ENCODE peak calls at places on chromosome 13, in four cellular contexts. N, K, O and F are unnamed samples.

GRCh38 chr13:106349080-106349841 is 186.2 kb downstream of the EFNB2 start:
- DNase-seq in K (peak; percentile 44), O (peak; percentile 27), N (peak; percentile 69), F (peak; percentile 53)

GRCh38 chr13:20369886-20370361 is 137.8 kb upstream of the GJB6 start:
- DNase-seq in K (no peak), N (no peak), O (no peak), F (no peak)

GRCh38 chr13:68713394-68713793 is 1394.2 kb upstream of the ATXN8OS start:
- DNase-seq in K (no peak), O (no peak), N (no peak), F (no peak)

GRCh38 chr13:67726979-67727378 is 496.8 kb upstream of the PCDH9 start:
- DNase-seq in N (peak; percentile 67), O (no peak), K (no peak), F (no peak)

GRCh38 chr13:52158629-52159158 is 703 bp downstream of the NEK3 start:
- DNase-seq in N (peak; percentile 54), K (no peak), O (peak; percentile 49), F (no peak)

GRCh38 chr13:24328145-24328544 is 18.8 kb downstream of the C1QTNF9 start:
- DNase-seq in K (no peak), O (no peak), N (no peak), F (no peak)

GRCh38 chr13:106513025-106513424 is 22.4 kb downstream of the EFNB2 start:
- DNase-seq in N (no peak), O (peak; percentile 64), K (no peak), F (no peak)

GRCh38 chr13:24323036-24323738 is 13.8 kb downstream of the C1QTNF9 start:
- DNase-seq in K (no peak), N (no peak), O (no peak), F (no peak)

GRCh38 chr13:43767351-43767901 is 19.3 kb downstream of the ENOX1 start:
- DNase-seq in O (peak; percentile 63), K (no peak), N (no peak), F (no peak)

GRCh38 chr13:99335603-99336002 is 28.4 kb upstream of the GPR183 start:
- DNase-seq in K (no peak), O (no peak), N (no peak), F (no peak)

GRCh38 chr13:92187378-92187989 is 789.1 kb downstream of the GPC5 start:
- DNase-seq in O (peak; percentile 39), K (peak; percentile 39), N (no peak), F (no peak)

GRCh38 chr13:25881946-25882574 is 169.8 kb downstream of the SHISA2 start:
- DNase-seq in K (peak; percentile 50), N (no peak), O (no peak), F (peak; percentile 48)

GRCh38 chr13:35923347-35923746 is 207.8 kb downstream of the DCLK1 start:
- DNase-seq in N (no peak), O (peak; percentile 61), K (no peak), F (no peak)

GRCh38 chr13:48163066-48163465 is 68.2 kb upstream of the MED4 start:
- DNase-seq in O (no peak), N (no peak), K (no peak), F (no peak)

GRCh38 chr13:33007237-33007636 is 9.0 kb upstream of the KL start:
- DNase-seq in O (no peak), N (no peak), K (no peak), F (no peak)

GRCh38 chr13:95288899-95289500 is 12.3 kb downstream of the ABCC4 start:
- DNase-seq in N (no peak), K (no peak), O (no peak), F (no peak)

GRCh38 chr13:77449265-77449664 is 86.2 kb upstream of the SCEL start:
- DNase-seq in K (no peak), O (no peak), N (no peak), F (no peak)

GRCh38 chr13:24511019-24511823 is 1.4 kb downstream of the PARP4 start:
- DNase-seq in O (peak; percentile 86), K (no peak), N (peak; percentile 56), F (no peak)

GRCh38 chr13:69180025-69180424 is 927.6 kb upstream of the ATXN8OS start:
- DNase-seq in O (no peak), K (no peak), N (no peak), F (no peak)

GRCh38 chr13:71320452-71320851 is 546.6 kb downstream of the DACH1 start:
- DNase-seq in O (peak; percentile 4), N (no peak), K (no peak), F (no peak)

GRCh38 chr13:111288276-111288675 is 32.2 kb upstream of the TEX29 start:
- DNase-seq in N (no peak), K (no peak), O (no peak), F (no peak)

GRCh38 chr13:113981201-113981605 is 7.3 kb upstream of the C13orf46 start:
- DNase-seq in N (peak; percentile 93), K (no peak), O (no peak), F (no peak)

GRCh38 chr13:85497652-85498051 is 301.6 kb downstream of the SLITRK6 start:
- DNase-seq in O (peak; percentile 93), K (no peak), N (no peak), F (no peak)

GRCh38 chr13:36919833-36920611 is at the start of gene SMAD9:
- DNase-seq in O (peak; percentile 63), N (peak; percentile 79), K (peak; percentile 76), F (peak; percentile 80)

DNA sequence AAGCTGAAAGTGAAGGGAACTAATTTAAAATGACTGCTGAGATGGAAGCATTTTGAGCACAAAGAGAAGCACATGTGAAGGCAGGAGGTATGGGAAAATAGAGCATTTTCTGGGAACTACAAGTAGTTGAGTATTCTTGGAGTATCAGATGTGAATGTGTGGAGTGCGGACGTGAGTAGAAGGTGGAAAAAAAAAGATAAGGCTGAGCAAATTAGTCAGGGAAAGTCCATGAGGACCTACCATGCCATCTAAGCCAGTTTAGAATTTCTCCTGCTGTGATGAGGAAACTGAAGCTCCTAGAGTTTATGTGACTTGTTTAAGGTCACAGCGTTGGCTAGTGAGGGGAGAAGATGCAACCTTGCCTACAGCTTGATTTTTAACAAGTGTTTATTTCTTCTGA is 578.1 kb upstream of the MIR17HG start:
- DNase-seq in O (no peak), K (no peak), N (no peak), F (no peak)
- TF ChIP-seq CTCF in O (no peak), K (no peak), N (no peak), F (no peak)

GRCh38 chr13:102400619-102401125 is 1.2 kb downstream of the FGF14 start:
- DNase-seq in N (no peak), O (peak; percentile 42), K (peak; percentile 50), F (no peak)
- TF ChIP-seq CTCF in N (no peak), O (no peak), K (no peak), F (no peak)

GRCh38 chr13:29902632-29903305 is 52.4 kb upstream of the UBL3 start:
- DNase-seq in N (no peak), O (no peak), K (no peak), F (no peak)

GRCh38 chr13:29906432-29907011 is 56.1 kb upstream of the UBL3 start:
- DNase-seq in K (no peak), O (no peak), N (peak; percentile 31), F (no peak)

GRCh38 chr13:29905845-29906244 is 55.4 kb upstream of the UBL3 start:
- DNase-seq in O (peak; percentile 68), N (peak; percentile 79), K (no peak), F (no peak)

GRCh38 chr13:29903524-29903923 is 53.1 kb upstream of the UBL3 start:
- DNase-seq in O (no peak), K (no peak), N (peak; percentile 41), F (no peak)

DNA sequence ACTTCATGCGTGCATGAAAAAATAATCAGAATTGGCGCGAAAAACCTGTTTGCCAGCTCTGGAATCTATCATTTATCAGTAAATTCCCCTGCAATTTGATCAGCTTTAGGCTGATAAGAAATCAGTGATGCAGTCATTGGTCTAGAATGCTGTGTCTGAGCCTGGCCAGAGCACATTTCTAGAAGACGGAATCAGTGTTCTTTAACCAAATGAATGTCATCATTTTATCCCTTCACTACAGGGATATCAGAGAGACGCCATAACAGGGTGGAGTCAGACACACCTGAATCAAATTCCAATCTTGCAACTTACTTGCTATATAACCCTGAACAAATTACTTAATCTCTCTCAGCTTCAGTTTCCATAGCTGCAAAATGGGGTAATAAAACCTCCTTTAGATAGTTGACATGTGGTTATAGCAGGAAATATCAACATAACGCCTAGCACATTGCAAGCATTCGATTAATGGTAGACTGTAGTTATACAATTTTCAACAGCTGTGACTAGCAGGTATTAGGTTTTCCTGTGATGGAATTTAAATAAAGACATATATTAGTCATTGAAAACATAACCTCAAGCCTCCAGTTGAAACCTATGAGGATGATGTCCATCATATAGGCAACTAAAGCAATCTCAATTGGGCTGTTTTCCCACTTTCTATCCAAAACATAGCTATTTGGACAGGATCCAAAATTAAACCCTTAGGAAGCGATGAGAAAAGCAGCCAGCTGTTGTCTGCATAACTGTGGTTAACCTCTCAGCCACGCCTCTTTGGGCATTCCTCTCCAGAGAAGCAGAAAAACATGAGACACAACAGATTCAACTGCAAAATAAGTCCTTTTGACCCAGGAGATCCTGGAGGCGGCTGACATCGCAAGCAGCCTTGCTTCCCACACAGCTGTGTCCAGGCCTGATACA is 51.6 kb upstream of the UBL3 start:
- DNase-seq in O (peak; percentile 97), N (peak; percentile 49), K (no peak), F (peak; percentile 58)
- TF ChIP-seq CTCF in O (no peak), N (no peak), K (no peak), F (no peak)

DNA sequence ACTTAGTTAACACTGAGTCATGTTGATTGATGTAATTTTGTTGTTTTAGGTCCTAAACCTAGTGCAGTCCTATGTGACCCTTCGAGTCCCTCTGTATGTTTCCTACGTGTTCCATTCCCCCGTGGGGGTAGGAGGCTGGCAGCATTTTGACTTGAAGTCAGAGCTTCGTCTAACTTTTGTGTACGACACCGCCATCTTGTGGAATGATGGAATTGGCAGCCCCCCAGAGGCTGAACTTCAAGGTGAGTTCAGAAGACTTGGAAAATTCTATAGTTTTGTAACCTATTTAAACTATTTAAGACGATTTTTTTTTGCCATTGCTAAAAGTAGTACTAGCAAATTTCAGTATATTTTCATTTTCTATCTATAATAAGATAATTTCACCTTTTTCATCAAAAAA is 117.9 kb downstream of the STOML3 start:
- DNase-seq in N (peak; percentile 11), O (peak; percentile 43), K (peak; percentile 68), F (no peak)
- TF ChIP-seq CTCF in N (no peak), O (peak; percentile 49), K (peak; percentile 83), F (peak; percentile 59)

DNA sequence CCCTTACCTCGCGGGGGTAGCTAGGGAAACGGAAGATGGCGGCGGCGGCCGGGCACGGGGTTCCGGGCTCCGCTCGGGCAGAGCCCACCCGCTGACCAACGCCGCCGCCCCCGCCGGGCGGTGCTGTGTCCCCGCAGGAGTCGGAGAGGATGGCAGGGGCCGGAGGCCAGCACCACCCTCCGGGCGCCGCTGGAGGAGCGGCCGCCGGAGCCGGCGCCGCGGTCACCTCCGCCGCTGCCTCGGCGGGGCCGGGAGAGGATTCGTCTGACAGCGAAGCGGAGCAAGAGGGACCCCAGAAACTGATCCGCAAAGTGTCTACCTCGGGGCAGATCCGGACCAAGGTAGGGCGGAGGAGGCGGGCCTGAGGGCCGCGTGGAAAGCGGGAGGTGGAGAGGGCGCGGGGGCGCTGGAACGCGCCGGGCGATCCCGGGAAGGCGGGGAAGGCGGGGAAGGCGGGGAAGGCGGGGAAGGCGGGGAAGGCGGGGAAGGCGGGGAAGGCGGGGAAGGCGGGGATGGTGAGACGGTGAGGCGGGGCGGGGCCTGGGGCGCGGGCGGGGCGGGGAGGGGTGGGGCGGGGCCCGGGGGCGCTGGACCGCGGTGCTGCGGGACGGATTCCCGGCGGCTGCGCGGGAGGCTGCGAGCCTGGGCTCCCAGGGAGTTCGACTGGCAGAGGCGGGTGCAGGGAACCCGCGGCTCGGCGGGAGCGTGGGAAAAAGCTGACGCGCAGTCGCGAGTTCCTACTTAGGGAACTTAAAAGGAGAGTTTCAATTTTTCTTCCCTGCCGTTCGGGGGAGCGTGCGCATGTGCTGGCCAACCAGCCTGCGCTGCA is at the start of gene DGKH:
- DNase-seq in N (peak; percentile 90), K (peak; percentile 84), O (peak; percentile 70), F (peak; percentile 62)
- TF ChIP-seq CTCF in N (no peak), K (no peak), O (no peak), F (no peak)